ENCODE peak calls at places on chromosomes 4 and X, in ten cellular contexts. E is T-helper 17 cell; O is neural crest cell; H is ACHN; J is MM.1S; G is RWPE1; W is GDM1; M is epithelial cell of esophagus; T is stimulated activated naive CD4-positive, alpha-beta T cell; F is T-helper 9 cell. Q is an unnamed sample.

GRCh38 chr4:108172231-108172779 is 3.6 kb upstream of the LEF1 start:
- DNase-seq in W (no peak), H (peak; percentile 12), O (peak; percentile 55), M (no peak), E (peak; percentile 19), T (peak; percentile 32), G (no peak), F (peak; percentile 12), J (peak; percentile 66), Q (no peak)

GRCh38 chrX:10146350-10146749 is 10.4 kb upstream of the CLCN4 start:
- DNase-seq in O (no peak), M (no peak), E (no peak), W (no peak), T (no peak), F (no peak), H (no peak), J (no peak), G (no peak), Q (no peak)

GRCh38 chr4:83643036-83643435 is 107.1 kb downstream of the GPAT3 start:
- DNase-seq in F (no peak), J (no peak), H (no peak), W (no peak), M (no peak), O (no peak), G (no peak), E (no peak), T (no peak), Q (no peak)

GRCh38 chr4:77240469-77241066 is 83.6 kb downstream of the CCNG2 start:
- DNase-seq in F (peak; percentile 47), M (peak; percentile 72), G (peak; percentile 70), H (peak; percentile 53), T (peak; percentile 7), J (peak; percentile 62), W (peak; percentile 56), O (peak; percentile 75), E (peak; percentile 14), Q (peak; percentile 1)

GRCh38 chr4:127196656-127197352 is 436.0 kb upstream of the INTU start:
- DNase-seq in T (no peak), F (no peak), W (no peak), M (no peak), G (no peak), H (no peak), E (no peak), J (no peak), O (no peak), Q (no peak)

GRCh38 chr4:78748361-78748760 is 27.8 kb upstream of the BMP2K start:
- DNase-seq in G (no peak), H (no peak), E (no peak), W (no peak), F (no peak), J (no peak), T (no peak), O (no peak), M (no peak), Q (no peak)

GRCh38 chr4:99077177-99077576 is 11.4 kb downstream of the ADH5 start:
- DNase-seq in E (no peak), F (no peak), J (no peak), O (no peak), M (no peak), T (no peak), H (no peak), W (no peak), G (no peak), Q (no peak)

GRCh38 chr4:16157609-16158503 is 68.4 kb downstream of the TAPT1 start:
- DNase-seq in T (no peak), O (no peak), F (no peak), G (no peak), J (no peak), W (no peak), H (no peak), E (no peak), M (no peak), Q (no peak)

GRCh38 chrX:66602381-66602938 is 36.4 kb downstream of the EDA2R start:
- DNase-seq in F (no peak), T (no peak), H (no peak), E (no peak), O (no peak), G (no peak), W (no peak), J (no peak), M (no peak), Q (no peak)

GRCh38 chrX:30313322-30313721 is 4.1 kb upstream of the NR0B1 start:
- DNase-seq in J (no peak), G (no peak), O (no peak), F (no peak), M (no peak), H (no peak), T (no peak), W (no peak), E (no peak), Q (no peak)